ENCODE peak calls at places on chromosome 22, in five cellular contexts. I is NCI-H1092, K is globus pallidus, N is ascending aorta, C is heart left ventricle. R is an unnamed sample.

GRCh38 chr22:49992921-49993648 is 19.5 kb downstream of the IL17REL start:
- DNase-seq in I (peak), K (peak), N (no peak), C (peak), R (no peak)

GRCh38 chr22:16975155-16975885 is 32.7 kb downstream of the GAB4 start:
- DNase-seq in I (no peak), K (no peak), N (no peak), C (no peak), R (no peak)

GRCh38 chr22:17110791-17111550 is 10.2 kb downstream of the TMEM121B start:
- DNase-seq in I (no peak), K (no peak), N (no peak), C (no peak), R (no peak)

GRCh38 chr22:35315141-35315854 is 15.6 kb downstream of the TOM1 start:
- DNase-seq in I (no peak), K (no peak), N (no peak), C (no peak), R (peak)

GRCh38 chr22:49853981-49854791 is 542 bp downstream of the ZBED4 start:
- DNase-seq in I (no peak), K (peak), N (no peak), C (peak), R (peak)

GRCh38 chr22:46245515-46245914 is 4.6 kb downstream of the CDPF1 start:
- DNase-seq in I (no peak), K (peak), N (no peak), C (peak), R (peak)

GRCh38 chr22:24831678-24832077 is 25.7 kb downstream of the SGSM1 start:
- DNase-seq in I (no peak), K (no peak), N (no peak), C (no peak), R (no peak)

GRCh38 chr22:37245740-37246139 is 1.7 kb upstream of the RAC2 start:
- DNase-seq in I (no peak), K (no peak), N (no peak), C (no peak), R (no peak)

GRCh38 chr22:22092974-22093373 is 110.4 kb upstream of the TOP3B start:
- DNase-seq in I (no peak), K (no peak), N (no peak), C (no peak), R (no peak)

GRCh38 chr22:48702573-48703264 is 1125.0 kb downstream of the BRD1 start:
- DNase-seq in I (no peak), K (peak), N (no peak), C (no peak), R (no peak)

GRCh38 chr22:28019360-28019759 is 100.3 kb upstream of the PITPNB start:
- DNase-seq in I (no peak), K (no peak), N (no peak), C (peak), R (no peak)

GRCh38 chr22:29784451-29785361 is 17.5 kb downstream of the UQCR10 start:
- DNase-seq in I (no peak), K (peak), N (no peak), C (no peak), R (peak)

GRCh38 chr22:43218786-43219185 is 31.9 kb upstream of the TTLL12 start:
- DNase-seq in I (no peak), K (no peak), N (no peak), C (no peak), R (no peak)

GRCh38 chr22:31973739-31974138 is 29.4 kb downstream of the YWHAH start:
- DNase-seq in I (no peak), K (no peak), N (no peak), C (peak), R (no peak)

GRCh38 chr22:35629406-35630234 is 12.5 kb upstream of the MB start:
- DNase-seq in I (no peak), K (no peak), N (peak), C (peak), R (no peak)

GRCh38 chr22:48923909-48924475 is 903.7 kb downstream of the BRD1 start:
- DNase-seq in I (no peak), K (peak), N (no peak), C (no peak), R (no peak)

GRCh38 chr22:43378011-43378704 is 33.7 kb upstream of the MPPED1 start:
- DNase-seq in I (peak), K (no peak), N (no peak), C (no peak), R (no peak)